ENCODE peak calls at places on chromosome 17, in four cellular contexts. I, H, W and G are unnamed samples.

GRCh38 chr17:9522074-9522473 is 53.5 kb downstream of the STX8 start:
- DNase-seq in I (peak), H (peak), W (no peak), G (peak)

GRCh38 chr17:71970312-71970711 is 150.5 kb upstream of the SOX9 start:
- DNase-seq in I (peak), H (no peak), W (no peak), G (peak)

GRCh38 chr17:7929158-7930029 is at the start of gene KCNAB3:
- DNase-seq in I (peak), H (peak), W (no peak), G (peak)

GRCh38 chr17:33389506-33390141 is 96.5 kb upstream of the ASIC2 start:
- DNase-seq in I (no peak), H (no peak), W (no peak), G (no peak)

GRCh38 chr17:18191967-18192366 is 8.3 kb downstream of the ALKBH5 start:
- DNase-seq in I (no peak), H (no peak), W (no peak), G (no peak)

GRCh38 chr17:33725675-33726271 is 432.7 kb upstream of the ASIC2 start:
- DNase-seq in I (peak), H (peak), W (no peak), G (no peak)

GRCh38 chr17:77354721-77355455 is 214.1 kb downstream of the SEC14L1 start:
- DNase-seq in I (peak), H (no peak), W (peak), G (peak)

GRCh38 chr17:37483311-37484039 is 6.2 kb upstream of the DUSP14 start:
- DNase-seq in I (peak), H (no peak), W (no peak), G (peak)

GRCh38 chr17:39009471-39010085 is 42.4 kb upstream of the FBXO47 start:
- DNase-seq in I (no peak), H (no peak), W (no peak), G (no peak)

GRCh38 chr17:73883175-73883574 is 238.9 kb upstream of the SDK2 start:
- DNase-seq in I (no peak), H (no peak), W (no peak), G (no peak)

GRCh38 chr17:2048805-2049204 is 6.1 kb upstream of the HIC1 start:
- DNase-seq in I (no peak), H (no peak), W (no peak), G (no peak)

GRCh38 chr17:28925912-28926365 is 23.1 kb upstream of the DHRS13 start:
- DNase-seq in I (peak), H (peak), W (no peak), G (peak)

GRCh38 chr17:57528084-57528451 is 217.0 kb downstream of the CCDC182 start:
- DNase-seq in I (no peak), H (no peak), W (no peak), G (no peak)

GRCh38 chr17:956905-957304 is 22.7 kb downstream of the NXN start:
- DNase-seq in I (no peak), H (peak), W (no peak), G (no peak)

GRCh38 chr17:8611135-8611534 is 19.4 kb downstream of the MYH10 start:
- DNase-seq in I (no peak), H (peak), W (no peak), G (no peak)

GRCh38 chr17:6548578-6549330 is 7.6 kb downstream of the PITPNM3 start:
- DNase-seq in I (no peak), H (no peak), W (no peak), G (no peak)

GRCh38 chr17:58352843-58353719 is 1.1 kb upstream of the SUPT4H1 start:
- DNase-seq in I (peak), H (peak), W (no peak), G (no peak)

GRCh38 chr17:66934040-66934439 is 30.5 kb upstream of the CACNG4 start:
- DNase-seq in I (no peak), H (no peak), W (no peak), G (no peak)

GRCh38 chr17:2749058-2749783 is at the start of gene CCDC92B:
- DNase-seq in I (no peak), H (no peak), W (no peak), G (no peak)

GRCh38 chr17:45410144-45411091 is 22.3 kb downstream of the ARHGAP27 start:
- DNase-seq in I (no peak), H (no peak), W (no peak), G (no peak)
- H3K4me3 ChIP-seq in I (no peak), H (no peak), W (no peak), G (no peak)

GRCh38 chr17:40452074-40452787 is 9.0 kb downstream of the IGFBP4 start:
- DNase-seq in I (peak), H (no peak), W (peak), G (peak)
- H3K4me3 ChIP-seq in I (no peak), H (no peak), W (no peak), G (no peak)

DNA sequence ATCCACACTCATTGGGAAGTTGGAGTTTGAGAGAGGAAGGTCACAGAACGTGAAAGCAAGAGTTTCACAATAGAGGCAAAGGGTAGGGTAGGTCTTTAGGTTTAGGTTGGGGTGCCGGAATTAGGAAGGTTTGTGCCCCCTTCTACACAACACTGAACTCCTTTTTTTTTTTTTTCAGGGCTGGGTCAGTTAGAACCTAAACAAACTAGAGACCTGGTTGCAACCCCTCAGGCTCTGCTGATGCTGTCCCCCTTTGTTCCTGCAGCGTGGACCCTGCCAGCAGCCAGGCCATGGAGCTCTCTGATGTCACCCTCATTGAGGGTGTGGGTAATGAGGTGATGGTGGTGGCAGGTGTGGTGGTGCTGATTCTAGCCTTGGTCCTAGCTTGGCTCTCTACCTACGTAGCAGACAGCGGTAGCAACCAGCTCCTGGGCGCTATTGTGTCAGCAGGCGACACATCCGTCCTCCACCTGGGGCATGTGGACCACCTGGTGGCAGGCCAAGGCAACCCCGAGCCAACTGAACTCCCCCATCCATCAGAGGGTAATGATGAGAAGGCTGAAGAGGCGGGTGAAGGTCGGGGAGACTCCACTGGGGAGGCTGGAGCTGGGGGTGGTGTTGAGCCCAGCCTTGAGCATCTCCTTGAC is 2.1 kb downstream of the TMUB2 start:
- DNase-seq in I (no peak), H (no peak), W (no peak), G (no peak)
- H3K4me3 ChIP-seq in I (no peak), H (no peak), W (no peak), G (no peak)

DNA sequence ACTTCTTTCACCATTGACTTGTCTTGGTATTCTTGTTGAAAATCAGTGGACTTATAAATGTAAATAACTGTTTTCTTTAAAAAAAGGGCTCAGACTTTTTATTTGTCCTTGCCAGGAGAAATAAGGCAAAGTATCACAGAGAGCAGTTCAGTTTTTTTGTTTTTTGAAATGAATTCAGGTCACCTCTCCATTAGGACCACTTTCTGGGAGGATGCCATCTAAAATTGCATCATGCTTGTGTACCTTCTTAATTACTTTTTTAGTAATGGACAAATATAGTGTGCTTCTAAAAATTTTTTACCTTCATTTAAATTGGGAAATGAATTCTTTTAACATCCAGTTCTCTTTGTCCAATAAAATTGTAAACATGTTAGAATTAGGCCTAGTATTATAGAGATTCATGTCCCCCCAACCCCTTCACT is 210.0 kb downstream of the BCAS3 start:
- DNase-seq in I (no peak), H (no peak), W (no peak), G (no peak)
- H3K4me3 ChIP-seq in I (no peak), H (no peak), W (no peak), G (no peak)

GRCh38 chr17:55743103-55743679 is 7.7 kb upstream of the PCTP start:
- DNase-seq in I (no peak), H (peak), W (no peak), G (no peak)
- H3K4me3 ChIP-seq in I (no peak), H (no peak), W (no peak), G (no peak)

GRCh38 chr17:64240741-64241347 is 22.2 kb downstream of the TEX2 start:
- DNase-seq in I (peak), H (peak), W (peak), G (peak)
- H3K4me3 ChIP-seq in I (no peak), H (no peak), W (no peak), G (no peak)

DNA sequence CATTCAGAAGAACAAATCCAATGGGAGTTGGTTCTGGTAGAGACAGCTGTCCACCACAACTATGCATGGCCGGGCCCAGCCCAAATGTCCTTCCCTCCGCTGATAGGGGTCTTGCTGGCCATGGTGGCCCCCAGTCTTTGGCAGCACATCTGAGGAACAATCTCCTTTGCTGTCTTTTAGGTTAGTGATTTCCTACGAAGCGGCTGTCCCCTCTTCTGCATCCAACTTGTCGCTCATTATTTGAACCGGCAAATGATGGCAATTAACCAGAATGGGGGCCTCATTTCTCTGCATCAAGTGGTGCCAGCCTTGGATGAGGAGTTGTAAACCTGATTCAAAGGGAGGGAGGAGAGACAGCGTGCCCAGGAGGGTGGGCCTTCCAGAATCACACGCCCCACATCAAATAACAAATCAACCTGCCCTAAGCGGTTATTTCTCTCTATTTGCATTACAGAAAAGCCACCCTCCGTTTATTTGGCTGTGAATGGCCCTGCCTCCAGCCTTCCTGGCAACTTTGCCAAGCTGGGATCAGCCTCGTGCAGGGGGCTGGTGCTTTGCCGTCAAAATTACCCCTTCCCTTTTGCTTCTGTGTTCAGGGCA is 156.5 kb downstream of the RGS9 start:
- DNase-seq in I (no peak), H (no peak), W (no peak), G (no peak)
- H3K4me3 ChIP-seq in I (no peak), H (no peak), W (no peak), G (no peak)